ENCODE peak calls at places on chromosomes 16 and 17, in eight cellular contexts. M, S, U, A, P, H, Q and Z are unnamed samples.

GRCh38 chr16:54957403-54957802 is 26.7 kb downstream of the IRX5 start:
- DNase-seq in U (no peak), H (peak; percentile 33), A (no peak), M (peak; percentile 49), P (no peak), S (no peak), Q (no peak), Z (no peak)

GRCh38 chr16:57893559-57894389 is 77.2 kb downstream of the CNGB1 start:
- DNase-seq in Q (no peak), U (no peak), S (peak; percentile 61), M (no peak), H (peak; percentile 77), P (no peak), A (no peak), Z (no peak)

GRCh38 chr17:71287246-71287828 is 833.5 kb upstream of the SOX9 start:
- DNase-seq in U (no peak), H (peak; percentile 5), P (no peak), M (no peak), A (peak; percentile 0), S (no peak), Q (no peak), Z (no peak)

GRCh38 chr16:56861092-56861610 is 3.9 kb upstream of the SLC12A3 start:
- DNase-seq in S (no peak), A (no peak), H (no peak), P (no peak), M (no peak), Q (no peak), U (no peak), Z (no peak)

GRCh38 chr17:33385133-33385532 is 92.0 kb upstream of the ASIC2 start:
- DNase-seq in S (no peak), P (no peak), H (no peak), Q (no peak), A (no peak), M (no peak), U (no peak), Z (no peak)

GRCh38 chr17:79340286-79340685 is 265.7 kb downstream of the ENGASE start:
- DNase-seq in M (no peak), P (no peak), U (no peak), Q (no peak), S (no peak), H (no peak), A (no peak), Z (peak; percentile 19)

GRCh38 chr17:68511671-68512246 is 471 bp upstream of the PRKAR1A start:
- DNase-seq in U (peak; percentile 45), M (peak; percentile 83), H (peak; percentile 79), P (peak; percentile 74), Q (peak; percentile 94), A (peak; percentile 81), S (peak; percentile 85), Z (peak; percentile 84)

GRCh38 chr16:75273054-75273925 is 21.9 kb upstream of the BCAR1 start:
- DNase-seq in U (no peak), M (no peak), A (no peak), H (no peak), Q (no peak), S (no peak), P (no peak), Z (no peak)

GRCh38 chr16:84677849-84678248 is 22.0 kb upstream of the USP10 start:
- DNase-seq in P (no peak), U (no peak), S (no peak), M (no peak), Q (no peak), H (no peak), A (no peak), Z (no peak)

GRCh38 chr16:11076259-11077018 is 132.1 kb downstream of the CLEC16A start:
- DNase-seq in H (no peak), U (peak; percentile 90), M (peak; percentile 86), Q (no peak), P (no peak), A (no peak), S (no peak), Z (no peak)

GRCh38 chr17:39870776-39871175 is 2.8 kb downstream of the ZPBP2 start:
- DNase-seq in H (no peak), Q (no peak), U (no peak), P (no peak), A (no peak), M (no peak), S (no peak), Z (no peak)

GRCh38 chr17:73641779-73642580 is 2.3 kb downstream of the SDK2 start:
- DNase-seq in M (no peak), H (no peak), A (no peak), P (no peak), Q (no peak), U (no peak), S (no peak), Z (no peak)

GRCh38 chr16:69892378-69892777 is 58.8 kb upstream of the CLEC18A start:
- DNase-seq in P (no peak), A (no peak), U (no peak), Q (no peak), H (no peak), S (no peak), M (no peak), Z (no peak)

GRCh38 chr17:57620576-57620975 is 124.5 kb downstream of the CCDC182 start:
- DNase-seq in A (no peak), U (no peak), S (no peak), P (no peak), Q (no peak), H (no peak), M (no peak), Z (no peak)

GRCh38 chr17:57940653-57941329 is 14.4 kb downstream of the CUEDC1 start:
- DNase-seq in P (peak; percentile 43), A (peak; percentile 19), H (no peak), Q (no peak), M (no peak), S (no peak), U (no peak), Z (no peak)

GRCh38 chr17:74738051-74738996 is 1.3 kb downstream of the RAB37 start:
- DNase-seq in U (peak; percentile 82), Q (no peak), P (no peak), H (no peak), M (peak; percentile 92), A (no peak), S (no peak), Z (no peak)

GRCh38 chr16:27053996-27054395 is 12.7 kb upstream of the C16orf82 start:
- DNase-seq in S (no peak), A (no peak), M (no peak), U (no peak), P (no peak), H (no peak), Q (no peak), Z (no peak)

GRCh38 chr17:71163121-71163812 is 957.6 kb upstream of the SOX9 start:
- DNase-seq in M (no peak), S (no peak), P (no peak), Q (no peak), H (no peak), A (no peak), U (no peak), Z (no peak)

GRCh38 chr16:85259115-85259830 is 147.0 kb upstream of the CIBAR2 start:
- DNase-seq in S (no peak), H (no peak), P (no peak), M (no peak), Q (no peak), U (no peak), A (no peak), Z (no peak)

GRCh38 chr17:76272541-76273434 is 7.6 kb downstream of the UBALD2 start:
- DNase-seq in A (no peak), S (no peak), U (peak; percentile 69), Q (peak; percentile 89), P (no peak), H (no peak), M (peak; percentile 69), Z (no peak)

GRCh38 chr16:55480228-55480655 is 1.2 kb downstream of the MMP2 start:
- DNase-seq in A (peak; percentile 33), Q (peak; percentile 97), H (peak; percentile 92), P (no peak), M (no peak), S (peak; percentile 84), U (no peak), Z (no peak)

GRCh38 chr17:15930426-15930825 is 14.5 kb upstream of the ADORA2B start:
- DNase-seq in Q (peak; percentile 49), H (no peak), P (no peak), A (no peak), U (no peak), S (no peak), M (no peak), Z (no peak)

GRCh38 chr16:4624827-4625616 is 396 bp downstream of the MGRN1 start:
- DNase-seq in M (peak; percentile 77), P (peak; percentile 16), U (peak; percentile 87), Q (peak; percentile 94), H (peak; percentile 68), S (peak; percentile 77), A (no peak), Z (no peak)

GRCh38 chr17:15446036-15446435 is 21.4 kb downstream of the CDRT4 start:
- DNase-seq in U (no peak), Q (no peak), H (no peak), P (no peak), M (no peak), A (no peak), S (no peak), Z (no peak)

GRCh38 chr17:43723697-43724359 is 34.8 kb downstream of the SOST start:
- DNase-seq in U (no peak), M (no peak), P (no peak), H (peak; percentile 78), Q (no peak), A (no peak), S (no peak), Z (no peak)

GRCh38 chr17:50556803-50557202 is 3.7 kb upstream of the CACNA1G start:
- DNase-seq in P (no peak), Q (no peak), U (no peak), S (no peak), H (no peak), A (peak; percentile 27), M (no peak), Z (no peak)

GRCh38 chr16:66549284-66550131 is at the start of gene TK2:
- DNase-seq in Q (peak; percentile 91), S (peak; percentile 57), H (peak; percentile 90), M (peak; percentile 55), A (peak; percentile 51), P (no peak), U (peak; percentile 72), Z (no peak)

GRCh38 chr17:45160505-45161287 is 979 bp upstream of the HEXIM2 start:
- DNase-seq in A (peak; percentile 47), H (peak; percentile 64), U (no peak), S (peak; percentile 76), P (peak; percentile 25), M (peak; percentile 57), Q (peak; percentile 94), Z (no peak)

GRCh38 chr17:17070931-17071330 is 28.7 kb downstream of the MPRIP start:
- DNase-seq in H (no peak), P (no peak), S (peak; percentile 14), U (no peak), M (no peak), A (no peak), Q (peak; percentile 58), Z (peak; percentile 39)

GRCh38 chr16:29891525-29892457 is 7.6 kb downstream of the SEZ6L2 start:
- DNase-seq in H (no peak), A (no peak), M (no peak), U (no peak), S (no peak), Q (no peak), P (no peak), Z (no peak)

GRCh38 chr16:60123387-60124023 is 1389.4 kb upstream of the GOT2 start:
- DNase-seq in Q (no peak), S (no peak), U (no peak), M (no peak), H (peak; percentile 16), P (no peak), A (no peak), Z (no peak)

GRCh38 chr16:63612462-63613227 is 1509.2 kb downstream of the CDH11 start:
- DNase-seq in U (no peak), H (no peak), P (no peak), S (no peak), M (no peak), A (no peak), Q (no peak), Z (no peak)

GRCh38 chr16:20001856-20002707 is 71.6 kb downstream of the GPR139 start:
- DNase-seq in H (no peak), P (no peak), S (no peak), A (no peak), M (no peak), U (no peak), Q (no peak), Z (no peak)